ENCODE peak calls at places on chromosomes 1 and 21, in ten cellular contexts. B, J, P, O, G, E, L, S, Z and F are unnamed samples.

GRCh38 chr21:27339902-27340301 is 373.0 kb upstream of the ADAMTS5 start:
- DNase-seq in B (no peak), E (peak; percentile 25), G (no peak), P (no peak), O (no peak), S (no peak), L (no peak), J (no peak), Z (no peak), F (no peak)

GRCh38 chr1:207647966-207648906 is 3.3 kb downstream of the CR1L start:
- DNase-seq in B (no peak), E (no peak), S (no peak), O (no peak), L (no peak), G (no peak), P (no peak), J (no peak), Z (no peak), F (no peak)

GRCh38 chr1:234645474-234645953 is 35.5 kb upstream of the IRF2BP2 start:
- DNase-seq in E (no peak), P (no peak), J (peak; percentile 32), O (no peak), L (no peak), Z (no peak), B (no peak), G (no peak), S (no peak), F (no peak)

GRCh38 chr1:201327687-201328240 is 44.5 kb downstream of the PKP1 start:
- DNase-seq in S (no peak), L (no peak), B (no peak), G (no peak), E (no peak), J (no peak), O (no peak), Z (no peak), P (peak; percentile 46), F (no peak)

GRCh38 chr1:55374801-55375616 is 159.8 kb upstream of the USP24 start:
- DNase-seq in G (no peak), P (no peak), S (peak; percentile 95), L (no peak), O (peak; percentile 50), Z (no peak), E (no peak), J (peak; percentile 63), B (no peak), F (no peak)

GRCh38 chr1:156849151-156849496 is 9.8 kb downstream of the INSRR start:
- DNase-seq in S (no peak), J (no peak), Z (no peak), G (no peak), O (no peak), L (no peak), B (no peak), P (no peak), E (no peak), F (no peak)

GRCh38 chr1:24374891-24375786 is 38.4 kb downstream of the STPG1 start:
- DNase-seq in O (no peak), J (no peak), B (no peak), G (no peak), S (no peak), P (no peak), L (no peak), E (no peak), Z (no peak), F (no peak)

GRCh38 chr1:33143698-33144097 is 38.1 kb downstream of the TRIM62 start:
- DNase-seq in L (no peak), B (no peak), G (no peak), J (peak; percentile 53), P (peak; percentile 77), S (no peak), E (no peak), Z (no peak), O (peak; percentile 27), F (no peak)

GRCh38 chr1:220123889-220124288 is 30.0 kb downstream of the IARS2 start:
- DNase-seq in L (no peak), Z (peak; percentile 38), E (no peak), O (no peak), B (no peak), G (no peak), S (no peak), P (no peak), J (peak; percentile 17), F (no peak)

GRCh38 chr1:95068956-95069710 is 3.6 kb downstream of the ALG14 start:
- DNase-seq in E (no peak), J (no peak), G (no peak), P (no peak), Z (no peak), O (no peak), S (no peak), L (no peak), B (no peak), F (no peak)

GRCh38 chr1:7491089-7491817 is 279.8 kb upstream of the VAMP3 start:
- DNase-seq in P (no peak), G (peak; percentile 51), B (no peak), Z (no peak), J (peak; percentile 91), L (no peak), S (no peak), E (peak; percentile 56), O (no peak), F (no peak)

GRCh38 chr1:37068897-37069296 is 34.6 kb upstream of the GRIK3 start:
- DNase-seq in J (no peak), P (no peak), G (no peak), B (no peak), S (no peak), O (no peak), E (no peak), Z (no peak), L (no peak), F (no peak)

GRCh38 chr21:45533731-45534571 is 8.3 kb downstream of the SLC19A1 start:
- DNase-seq in S (no peak), B (no peak), O (no peak), E (no peak), Z (no peak), P (peak; percentile 69), J (no peak), G (no peak), L (no peak), F (peak; percentile 28)

GRCh38 chr1:92425617-92426016 is 61.1 kb downstream of the GFI1 start:
- DNase-seq in B (no peak), J (no peak), G (no peak), Z (no peak), S (no peak), O (no peak), E (no peak), L (no peak), P (no peak), F (no peak)

GRCh38 chr1:228087771-228088251 is 5.3 kb downstream of the ARF1 start:
- DNase-seq in L (no peak), B (no peak), P (peak; percentile 86), J (peak; percentile 92), S (no peak), O (peak; percentile 91), G (no peak), E (no peak), Z (no peak), F (peak; percentile 59)

GRCh38 chr1:209625791-209626285 is 26.4 kb downstream of the LAMB3 start:
- DNase-seq in Z (no peak), E (no peak), B (no peak), S (no peak), J (no peak), G (no peak), P (no peak), O (peak; percentile 92), L (no peak), F (no peak)

GRCh38 chr1:60679524-60679923 is 402.8 kb upstream of the NFIA start:
- DNase-seq in Z (no peak), P (no peak), G (no peak), B (no peak), S (no peak), O (no peak), L (no peak), J (no peak), E (no peak), F (no peak)

GRCh38 chr1:54904476-54905048 is 17.6 kb upstream of the DHCR24 start:
- DNase-seq in Z (no peak), O (no peak), L (no peak), G (no peak), E (no peak), B (no peak), J (peak; percentile 90), P (no peak), S (no peak), F (no peak)

GRCh38 chr21:21232320-21232719 is 234.1 kb downstream of the NCAM2 start:
- DNase-seq in L (no peak), P (no peak), J (peak; percentile 61), S (peak; percentile 62), G (peak; percentile 10), B (no peak), Z (no peak), O (peak; percentile 49), E (peak; percentile 36), F (no peak)

GRCh38 chr1:218813247-218813646 is 360.4 kb upstream of the LYPLAL1 start:
- DNase-seq in S (no peak), B (no peak), P (no peak), G (no peak), O (peak; percentile 43), Z (no peak), E (peak; percentile 45), L (no peak), J (peak; percentile 29), F (no peak)

GRCh38 chr1:4494558-4494957 is 159.9 kb upstream of the AJAP1 start:
- DNase-seq in E (no peak), S (no peak), L (no peak), P (peak; percentile 36), J (no peak), G (no peak), B (no peak), O (no peak), Z (peak; percentile 28), F (no peak)

GRCh38 chr1:66494488-66494887 is 39.5 kb upstream of the SGIP1 start:
- DNase-seq in S (no peak), Z (no peak), B (no peak), E (no peak), G (no peak), P (no peak), O (no peak), J (no peak), L (no peak), F (no peak)

GRCh38 chr1:37755951-37756350 is 9.0 kb downstream of the EPHA10 start:
- DNase-seq in B (no peak), P (no peak), S (no peak), G (no peak), Z (no peak), J (no peak), L (no peak), E (no peak), O (no peak), F (no peak)

GRCh38 chr1:113389356-113389952 is 861 bp upstream of the MAGI3 start:
- DNase-seq in E (no peak), G (no peak), L (no peak), Z (no peak), O (no peak), B (no peak), S (no peak), J (no peak), P (no peak), F (peak; percentile 15)

GRCh38 chr1:65456481-65456880 is 36.0 kb downstream of the LEPR start:
- DNase-seq in Z (no peak), B (no peak), G (no peak), J (no peak), E (no peak), O (no peak), P (no peak), L (no peak), S (no peak), F (no peak)

GRCh38 chr21:42028754-42029385 is 18.7 kb upstream of the ZBTB21 start:
- DNase-seq in S (no peak), Z (no peak), E (no peak), G (no peak), O (no peak), P (no peak), J (no peak), B (no peak), L (no peak), F (no peak)

GRCh38 chr1:108316545-108316944 is 72.7 kb upstream of the NBPF4 start:
- DNase-seq in Z (no peak), B (no peak), L (no peak), G (no peak), J (peak; percentile 44), P (no peak), S (no peak), O (peak; percentile 15), E (no peak), F (no peak)

GRCh38 chr1:228143480-228144212 is 3.6 kb downstream of the GUK1 start:
- DNase-seq in O (no peak), J (no peak), G (no peak), P (peak; percentile 61), L (no peak), S (no peak), B (no peak), Z (no peak), E (no peak), F (no peak)